ENCODE peak calls at places on chromosomes 4 and X, in eight cellular contexts. E is AG04449, A is left ventricle myocardium superior, W is HL-60, D is lower leg skin, X is fibroblast of lung, B is pancreas, V is kidney. L is an unnamed sample.

GRCh38 chrX:52078133-52078532 is 9.2 kb upstream of the MAGED4B start:
- DNase-seq in E (no peak), A (no peak), W (no peak), D (no peak), X (no peak), B (no peak), V (no peak), L (no peak)

GRCh38 chrX:118528089-118528753 is 32.6 kb downstream of the DOCK11 start:
- DNase-seq in E (no peak), A (no peak), W (no peak), D (peak), X (no peak), B (no peak), V (no peak), L (no peak)

GRCh38 chr4:52957791-52958190 is 95.7 kb downstream of the RASL11B start:
- DNase-seq in E (no peak), A (no peak), W (no peak), D (no peak), X (no peak), B (no peak), V (no peak), L (no peak)

GRCh38 chr4:10063544-10064300 is 42.4 kb upstream of the SLC2A9 start:
- DNase-seq in E (peak), A (peak), W (peak), D (peak), X (peak), B (peak), V (peak), L (peak)

GRCh38 chrX:22800360-22800759 is 199.4 kb upstream of the DDX53 start:
- DNase-seq in E (peak), A (peak), W (peak), D (no peak), X (peak), B (no peak), V (peak), L (peak)

GRCh38 chrX:9337056-9337455 is 127.8 kb upstream of the TBL1X start:
- DNase-seq in E (no peak), A (no peak), W (no peak), D (peak), X (peak), B (no peak), V (no peak), L (no peak)

GRCh38 chrX:11117751-11118150 is 6.6 kb downstream of the HCCS start:
- DNase-seq in E (no peak), A (no peak), W (no peak), D (no peak), X (peak), B (no peak), V (no peak), L (no peak)

GRCh38 chr4:26647523-26648224 is 63.8 kb downstream of the TBC1D19 start:
- DNase-seq in E (no peak), A (no peak), W (no peak), D (no peak), X (no peak), B (no peak), V (no peak), L (no peak)

GRCh38 chr4:35063171-35063570 is 1181.1 kb downstream of the ARAP2 start:
- DNase-seq in E (no peak), A (no peak), W (no peak), D (no peak), X (no peak), B (no peak), V (no peak), L (no peak)

GRCh38 chr4:178823673-178824072 is 1381.4 kb upstream of the AGA start:
- DNase-seq in E (no peak), A (no peak), W (no peak), D (no peak), X (peak), B (no peak), V (no peak), L (no peak)

GRCh38 chr4:153160856-153161598 is 43.2 kb upstream of the TRIM2 start:
- DNase-seq in E (no peak), A (no peak), W (no peak), D (no peak), X (no peak), B (no peak), V (no peak), L (no peak)

GRCh38 chr4:42954925-42955669 is 62.6 kb downstream of the GRXCR1 start:
- DNase-seq in E (no peak), A (peak), W (no peak), D (no peak), X (no peak), B (peak), V (no peak), L (no peak)

GRCh38 chr4:80173841-80174240 is 23.5 kb upstream of the PRDM8 start:
- DNase-seq in E (no peak), A (no peak), W (no peak), D (no peak), X (peak), B (no peak), V (no peak), L (peak)

GRCh38 chrX:109472939-109473713 is 8.8 kb downstream of the GUCY2F start:
- DNase-seq in E (no peak), A (no peak), W (no peak), D (no peak), X (peak), B (no peak), V (peak), L (no peak)

GRCh38 chr4:67084801-67085200 is 460.5 kb downstream of the CENPC start:
- DNase-seq in E (no peak), A (no peak), W (no peak), D (no peak), X (no peak), B (no peak), V (no peak), L (no peak)

GRCh38 chrX:13414006-13414647 is 94.3 kb upstream of the ATXN3L start:
- DNase-seq in E (no peak), A (no peak), W (no peak), D (no peak), X (no peak), B (no peak), V (no peak), L (no peak)

GRCh38 chr4:8200302-8200975 is 1.3 kb downstream of the SH3TC1 start:
- DNase-seq in E (no peak), A (peak), W (no peak), D (peak), X (no peak), B (peak), V (peak), L (no peak)

GRCh38 chr4:132956951-132957350 is 192.1 kb upstream of the PCDH10 start:
- DNase-seq in E (no peak), A (no peak), W (no peak), D (no peak), X (no peak), B (no peak), V (no peak), L (no peak)

GRCh38 chr4:100510551-100510950 is 7.3 kb downstream of the EMCN start:
- DNase-seq in E (no peak), A (no peak), W (no peak), D (no peak), X (peak), B (no peak), V (no peak), L (peak)

GRCh38 chr4:40749717-40750460 is at the start of gene NSUN7:
- DNase-seq in E (no peak), A (peak), W (no peak), D (peak), X (peak), B (peak), V (peak), L (no peak)

GRCh38 chrX:9340619-9341304 is 124.1 kb upstream of the TBL1X start:
- DNase-seq in E (no peak), A (peak), W (peak), D (peak), X (peak), B (no peak), V (no peak), L (no peak)

GRCh38 chr4:37758226-37758625 is 68.3 kb upstream of the PGM2 start:
- DNase-seq in E (peak), A (peak), W (peak), D (no peak), X (peak), B (peak), V (no peak), L (peak)

GRCh38 chr4:38177035-38177791 is 217.0 kb downstream of the PTTG2 start:
- DNase-seq in E (no peak), A (peak), W (no peak), D (no peak), X (peak), B (peak), V (peak), L (no peak)

GRCh38 chr4:187193141-187193540 is 469.5 kb upstream of the FAT1 start:
- DNase-seq in E (no peak), A (no peak), W (no peak), D (no peak), X (no peak), B (no peak), V (no peak), L (no peak)

GRCh38 chr4:76811604-76812412 is 86.1 kb downstream of the SOWAHB start:
- DNase-seq in E (peak), A (peak), W (no peak), D (no peak), X (peak), B (no peak), V (peak), L (peak)

GRCh38 chr4:10526431-10527222 is 69.4 kb upstream of the ZNF518B start:
- DNase-seq in E (no peak), A (no peak), W (no peak), D (no peak), X (no peak), B (no peak), V (no peak), L (no peak)

GRCh38 chr4:124189545-124189944 is 523.0 kb downstream of the ANKRD50 start:
- DNase-seq in E (no peak), A (no peak), W (no peak), D (no peak), X (no peak), B (no peak), V (no peak), L (no peak)

GRCh38 chr4:99885063-99885664 is 9.1 kb downstream of the LAMTOR3 start:
- DNase-seq in E (no peak), A (no peak), W (no peak), D (no peak), X (peak), B (no peak), V (no peak), L (no peak)

GRCh38 chr4:113971706-113972360 is 7.6 kb downstream of the ARSJ start:
- DNase-seq in E (no peak), A (no peak), W (no peak), D (no peak), X (peak), B (no peak), V (no peak), L (no peak)

GRCh38 chr4:75724867-75725724 is 719 bp downstream of the USO1 start:
- DNase-seq in E (no peak), A (peak), W (peak), D (peak), X (peak), B (peak), V (peak), L (peak)

GRCh38 chr4:30073001-30073710 is 647.0 kb upstream of the PCDH7 start:
- DNase-seq in E (no peak), A (no peak), W (no peak), D (no peak), X (no peak), B (no peak), V (no peak), L (no peak)

GRCh38 chr4:7595883-7596535 is 161.3 kb upstream of the PSAPL1 start:
- DNase-seq in E (no peak), A (no peak), W (no peak), D (no peak), X (peak), B (no peak), V (no peak), L (no peak)

GRCh38 chr4:67575889-67576329 is 17.4 kb downstream of the STAP1 start:
- DNase-seq in E (no peak), A (no peak), W (no peak), D (no peak), X (no peak), B (no peak), V (no peak), L (no peak)

GRCh38 chr4:38857354-38858096 is 908 bp upstream of the TLR6 start:
- DNase-seq in E (no peak), A (no peak), W (peak), D (peak), X (peak), B (no peak), V (no peak), L (peak)